ENCODE peak calls at places on chromosomes 12 and 14, in six cellular contexts. W, U, J, F, K and C are unnamed samples.

GRCh38 chr12:107320929-107321618 is 227.7 kb upstream of the CRY1 start:
- DNase-seq in W (peak; percentile 84), U (peak; percentile 68), J (peak; percentile 55), F (peak; percentile 18), K (no peak), C (peak; percentile 74)

GRCh38 chr14:67186369-67186768 is 2.9 kb upstream of the GARIN2 start:
- DNase-seq in W (no peak), U (no peak), J (no peak), F (no peak), K (no peak), C (no peak)

GRCh38 chr12:45648070-45648469 is 81.4 kb upstream of the ARID2 start:
- DNase-seq in W (no peak), U (no peak), J (no peak), F (no peak), K (no peak), C (no peak)

GRCh38 chr12:62332598-62332997 is 72.4 kb downstream of the USP15 start:
- DNase-seq in W (peak; percentile 57), U (peak; percentile 33), J (no peak), F (peak; percentile 49), K (peak; percentile 67), C (peak; percentile 69)

GRCh38 chr12:45379261-45379660 is 163.4 kb downstream of the ANO6 start:
- DNase-seq in W (peak; percentile 68), U (peak; percentile 5), J (no peak), F (peak; percentile 69), K (no peak), C (peak; percentile 43)

GRCh38 chr14:55731881-55732498 is 152.0 kb downstream of the KTN1 start:
- DNase-seq in W (no peak), U (no peak), J (peak; percentile 28), F (peak; percentile 64), K (no peak), C (peak; percentile 20)

GRCh38 chr12:109154485-109155438 is 38.4 kb downstream of the ACACB start:
- DNase-seq in W (peak; percentile 76), U (peak; percentile 13), J (peak; percentile 72), F (peak; percentile 52), K (no peak), C (peak; percentile 61)

GRCh38 chr12:69966409-69966808 is 141.4 kb downstream of the MYRFL start:
- DNase-seq in W (peak; percentile 96), U (no peak), J (no peak), F (peak; percentile 72), K (no peak), C (peak; percentile 51)

GRCh38 chr12:131364903-131365820 is 345.7 kb upstream of the SFSWAP start:
- DNase-seq in W (no peak), U (no peak), J (no peak), F (no peak), K (no peak), C (no peak)

GRCh38 chr12:30345735-30346445 is 349.8 kb downstream of the IPO8 start:
- DNase-seq in W (no peak), U (no peak), J (no peak), F (no peak), K (no peak), C (no peak)

GRCh38 chr14:41362134-41362533 is 244.5 kb upstream of the LRFN5 start:
- DNase-seq in W (no peak), U (no peak), J (no peak), F (peak; percentile 7), K (no peak), C (no peak)

GRCh38 chr12:99267038-99267437 is 380.5 kb upstream of the GARIN6 start:
- DNase-seq in W (no peak), U (no peak), J (no peak), F (no peak), K (no peak), C (no peak)

DNA sequence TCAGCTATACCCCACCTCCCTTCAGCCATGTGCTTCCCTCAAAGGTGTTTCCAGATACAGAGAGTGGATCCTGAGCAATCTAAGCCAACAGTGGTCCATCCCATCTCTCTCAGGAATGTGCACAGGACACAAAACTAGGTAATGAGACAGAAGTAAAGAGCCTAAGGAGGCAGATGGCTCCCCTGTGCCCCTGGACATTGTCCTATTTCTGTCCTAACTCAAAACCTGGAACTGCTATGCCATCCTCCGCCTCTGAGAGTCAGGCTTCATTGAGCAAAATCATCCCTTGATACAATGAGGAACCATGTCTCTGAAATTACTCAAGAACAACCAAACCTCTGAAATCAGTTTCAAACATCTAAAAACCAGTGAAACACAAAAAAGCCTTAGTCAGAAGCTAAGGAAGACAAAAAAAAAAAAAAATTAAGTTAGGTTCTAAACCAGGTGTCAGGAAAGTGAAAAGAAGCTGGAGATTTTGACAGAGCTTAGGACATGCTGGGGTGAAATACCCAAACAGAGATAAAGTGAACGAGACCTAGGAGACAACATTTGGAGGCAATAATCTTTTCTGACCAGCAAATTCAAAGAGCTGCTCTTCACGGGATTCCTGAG is 200.3 kb upstream of the PLEKHG7 start:
- DNase-seq in W (no peak), U (no peak), J (no peak), F (peak; percentile 11), K (no peak), C (no peak)
- H3K4me3 ChIP-seq in W (no peak overlapping the region), U (no peak overlapping the region), J (no peak overlapping the region), F (no peak overlapping the region), K (no peak overlapping the region), C (no peak overlapping the region)

GRCh38 chr12:761276-761675 is 8.9 kb downstream of the WNK1 start:
- DNase-seq in W (no peak), U (no peak), J (no peak), F (no peak), K (no peak), C (no peak)

GRCh38 chr12:768434-768833 is 16.1 kb downstream of the WNK1 start:
- DNase-seq in W (no peak), U (no peak), J (no peak), F (no peak), K (no peak), C (no peak)

GRCh38 chr12:770474-770873 is 18.1 kb downstream of the WNK1 start:
- DNase-seq in W (no peak), U (no peak), J (no peak), F (no peak), K (no peak), C (no peak)

DNA sequence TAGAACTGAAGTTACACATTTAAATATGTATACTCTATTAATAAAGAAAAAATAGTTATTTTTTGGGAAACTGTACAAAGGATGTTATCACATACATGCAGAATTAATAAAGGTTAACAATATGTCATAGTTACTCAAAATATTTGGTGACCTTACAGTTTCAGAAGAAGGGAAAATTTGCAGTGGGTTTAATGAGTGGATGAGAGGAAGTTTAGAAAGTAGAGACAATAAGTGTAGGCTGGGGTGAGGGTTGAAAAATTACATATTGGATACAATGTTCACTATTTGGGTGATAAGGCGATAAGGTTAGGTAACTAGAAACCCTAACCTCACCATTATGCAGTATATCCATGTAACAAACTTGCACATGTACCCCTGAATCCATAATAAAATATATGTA is 13.5 kb downstream of the WNK1 start:
- DNase-seq in W (no peak), U (no peak), J (no peak), F (no peak), K (no peak), C (no peak)
- TF ChIP-seq CTCF in W (no peak), U (no peak), J (no peak), F (no peak), K (no peak), C (no peak)

GRCh38 chr14:68380304-68380840 is 412.5 kb downstream of the ZFP36L1 start:
- DNase-seq in W (no peak), U (no peak), J (no peak), F (no peak), K (no peak), C (no peak)

GRCh38 chr14:68377459-68377858 is 415.4 kb downstream of the ZFP36L1 start:
- DNase-seq in W (peak; percentile 73), U (no peak), J (no peak), F (peak; percentile 71), K (no peak), C (no peak)

GRCh38 chr14:68377056-68377455 is 415.8 kb downstream of the ZFP36L1 start:
- DNase-seq in W (no peak), U (no peak), J (no peak), F (no peak), K (no peak), C (no peak)

GRCh38 chr14:68376067-68376810 is 416.6 kb downstream of the ZFP36L1 start:
- DNase-seq in W (peak; percentile 40), U (no peak), J (no peak), F (no peak), K (no peak), C (peak; percentile 55)

GRCh38 chr14:68379510-68380303 is 413.2 kb downstream of the ZFP36L1 start:
- DNase-seq in W (no peak), U (no peak), J (peak; percentile 12), F (no peak), K (no peak), C (no peak)
- H3K4me3 ChIP-seq in W (no peak overlapping the region), U (no peak overlapping the region), J (no peak overlapping the region), F (no peak overlapping the region), K (no peak overlapping the region), C (no peak overlapping the region)

GRCh38 chr14:100176811-100177327 is 17.4 kb upstream of the DEGS2 start:
- DNase-seq in W (no peak), U (no peak), J (no peak), F (no peak), K (no peak), C (no peak)
- TF ChIP-seq CTCF in W (no peak), U (no peak), J (no peak), F (no peak), K (no peak), C (no peak)

GRCh38 chr12:110741371-110741770 is 1.3 kb downstream of the PPP1CC start:
- DNase-seq in W (peak; percentile 9), U (no peak), J (no peak), F (no peak), K (no peak), C (no peak)

GRCh38 chr12:110744176-110744575 is 1.5 kb upstream of the PPP1CC start:
- DNase-seq in W (peak; percentile 70), U (no peak), J (no peak), F (peak; percentile 64), K (no peak), C (no peak)

GRCh38 chr12:110742718-110743570 is at the start of gene PPP1CC:
- DNase-seq in W (peak; percentile 90), U (peak; percentile 79), J (peak; percentile 83), F (peak; percentile 91), K (peak; percentile 65), C (peak; percentile 96)

GRCh38 chr12:110743571-110744093 is 941 bp upstream of the PPP1CC start:
- DNase-seq in W (peak; percentile 48), U (no peak), J (no peak), F (peak; percentile 46), K (no peak), C (no peak)

GRCh38 chr12:110741795-110742717 is 635 bp downstream of the PPP1CC start:
- DNase-seq in W (peak; percentile 32), U (no peak), J (peak; percentile 9), F (peak; percentile 36), K (no peak), C (peak; percentile 38)
- H3K4me3 ChIP-seq in W (peak overlapping the region; percentile 63), U (peak overlapping the region; percentile 69), J (peak overlapping the region; percentile 52), F (peak overlapping the region; percentile 89), K (peak overlapping the region; percentile 94), C (peak overlapping the region; percentile 73)

DNA sequence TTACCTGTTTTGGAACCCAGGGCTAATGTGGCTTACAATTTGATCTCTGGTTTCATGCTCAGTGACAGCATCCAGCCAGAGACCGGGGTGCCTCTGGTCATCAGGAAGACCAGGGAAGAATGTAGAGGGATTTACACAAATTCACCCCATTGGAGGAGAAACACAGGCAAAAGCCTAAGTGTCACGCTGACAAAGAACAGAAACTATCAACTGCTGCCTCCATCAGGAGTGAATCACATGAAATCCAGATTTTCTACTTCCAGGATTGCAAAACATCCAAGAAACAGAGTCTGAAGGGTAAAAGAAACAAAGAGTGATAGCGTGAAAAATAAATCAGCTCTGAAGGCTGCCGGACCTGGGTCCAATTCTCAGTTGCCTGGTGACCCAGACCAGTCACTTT is 136.1 kb upstream of the MAP1LC3B2 start:
- DNase-seq in W (peak; percentile 39), U (no peak), J (no peak), F (peak; percentile 91), K (peak; percentile 63), C (peak; percentile 26)
- TF ChIP-seq CTCF in W (no peak), U (no peak), J (no peak), F (peak; percentile 3), K (no peak), C (no peak)